ENCODE peak calls at places on chromosomes 2 and 18, in six cellular contexts. T is astrocyte, O is tibial nerve, F is fibroblast of lung, A is adrenal gland, Z is ascending aorta. D is an unnamed sample.

GRCh38 chr2:113858764-113859163 is 31.1 kb upstream of the ACTR3 start:
- DNase-seq in T (peak; percentile 90), O (no peak), F (peak; percentile 93), A (peak; percentile 60), Z (no peak), D (no peak)

GRCh38 chr2:112924348-112924747 is 13.4 kb downstream of the IL37 start:
- DNase-seq in T (no peak), O (no peak), F (no peak), A (no peak), Z (no peak), D (no peak)

GRCh38 chr2:55885129-55885943 is 38.2 kb downstream of the EFEMP1 start:
- DNase-seq in T (peak; percentile 100), O (no peak), F (peak; percentile 100), A (peak; percentile 46), Z (peak; percentile 73), D (peak; percentile 34)

GRCh38 chr18:75230210-75231052 is 19.8 kb downstream of the TSHZ1 start:
- DNase-seq in T (peak; percentile 77), O (no peak), F (peak; percentile 77), A (no peak), Z (no peak), D (no peak)

GRCh38 chr2:54556659-54557121 is 100.6 kb downstream of the SPTBN1 start:
- DNase-seq in T (peak; percentile 96), O (peak; percentile 38), F (peak; percentile 95), A (no peak), Z (no peak), D (no peak)

GRCh38 chr2:206457188-206457634 is 13.9 kb downstream of the ADAM23 start:
- DNase-seq in T (peak; percentile 36), O (no peak), F (peak; percentile 45), A (no peak), Z (no peak), D (no peak)

GRCh38 chr2:120481446-120482194 is 135.7 kb downstream of the INHBB start:
- DNase-seq in T (no peak), O (no peak), F (no peak), A (no peak), Z (no peak), D (no peak)

GRCh38 chr2:240232264-240232915 is 91.9 kb upstream of the OTOS start:
- DNase-seq in T (no peak), O (no peak), F (no peak), A (peak; percentile 1), Z (peak; percentile 59), D (no peak)

GRCh38 chr2:124959582-124959981 is 934.5 kb downstream of the CNTNAP5 start:
- DNase-seq in T (no peak), O (peak; percentile 26), F (no peak), A (no peak), Z (no peak), D (no peak)

GRCh38 chr2:170052151-170052550 is 125.8 kb upstream of the MYO3B start:
- DNase-seq in T (peak; percentile 22), O (no peak), F (peak; percentile 34), A (no peak), Z (no peak), D (no peak)

GRCh38 chr2:47688561-47688960 is 94.4 kb upstream of the MSH6 start:
- DNase-seq in T (peak; percentile 4), O (no peak), F (peak; percentile 18), A (no peak), Z (no peak), D (no peak)

GRCh38 chr2:48781366-48781765 is 25.8 kb upstream of the LHCGR start:
- DNase-seq in T (no peak), O (no peak), F (no peak), A (no peak), Z (no peak), D (no peak)

GRCh38 chr2:9808334-9809063 is 34.8 kb upstream of the TAF1B start:
- DNase-seq in T (no peak), O (no peak), F (no peak), A (no peak), Z (no peak), D (no peak)

GRCh38 chr2:2558476-2558875 is 227.4 kb upstream of the MYT1L start:
- DNase-seq in T (no peak), O (no peak), F (no peak), A (no peak), Z (no peak), D (no peak)

GRCh38 chr2:2562867-2563266 is 231.8 kb upstream of the MYT1L start:
- DNase-seq in T (no peak), O (no peak), F (no peak), A (no peak), Z (no peak), D (no peak)

GRCh38 chr2:2560374-2561015 is 229.4 kb upstream of the MYT1L start:
- DNase-seq in T (no peak), O (no peak), F (no peak), A (no peak), Z (no peak), D (no peak)

GRCh38 chr2:2561346-2562095 is 230.4 kb upstream of the MYT1L start:
- DNase-seq in T (no peak), O (no peak), F (no peak), A (no peak), Z (no peak), D (no peak)

DNA sequence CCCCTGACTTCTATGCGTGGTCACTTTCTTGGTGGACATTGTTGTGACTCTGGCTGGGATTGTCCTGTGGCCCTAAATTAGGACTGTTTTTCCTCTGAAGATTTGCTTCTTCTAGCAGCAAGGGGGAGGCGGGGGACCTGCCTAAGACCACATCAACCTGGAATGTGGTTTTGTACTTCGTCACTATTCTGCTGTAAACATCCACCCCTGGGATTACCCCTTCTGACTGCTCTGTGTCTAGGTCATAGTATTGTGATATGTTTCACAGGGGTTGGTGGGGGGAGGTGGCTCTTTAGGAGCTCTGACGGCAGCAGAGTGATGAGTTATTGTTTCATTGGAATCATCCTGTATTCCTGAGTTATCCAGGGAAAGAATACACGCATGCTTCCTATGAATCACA is 226.4 kb upstream of the MYT1L start:
- DNase-seq in T (no peak), O (no peak), F (no peak), A (no peak), Z (no peak), D (no peak)
- H3K4me3 ChIP-seq in T (no peak overlapping the region), O (no peak overlapping the region), F (no peak overlapping the region), A (no peak overlapping the region), Z (no peak overlapping the region), D (no peak overlapping the region)

GRCh38 chr2:42961948-42962347 is 169.6 kb upstream of the HAAO start:
- DNase-seq in T (no peak), O (no peak), F (no peak), A (no peak), Z (no peak), D (no peak)

GRCh38 chr2:42959993-42960834 is 167.8 kb upstream of the HAAO start:
- DNase-seq in T (no peak), O (no peak), F (no peak), A (no peak), Z (no peak), D (no peak)

GRCh38 chr2:42962521-42962953 is 170.2 kb upstream of the HAAO start:
- DNase-seq in T (no peak), O (no peak), F (no peak), A (no peak), Z (no peak), D (no peak)

GRCh38 chr2:42960835-42961165 is 168.4 kb upstream of the HAAO start:
- DNase-seq in T (no peak), O (no peak), F (no peak), A (no peak), Z (no peak), D (no peak)

DNA sequence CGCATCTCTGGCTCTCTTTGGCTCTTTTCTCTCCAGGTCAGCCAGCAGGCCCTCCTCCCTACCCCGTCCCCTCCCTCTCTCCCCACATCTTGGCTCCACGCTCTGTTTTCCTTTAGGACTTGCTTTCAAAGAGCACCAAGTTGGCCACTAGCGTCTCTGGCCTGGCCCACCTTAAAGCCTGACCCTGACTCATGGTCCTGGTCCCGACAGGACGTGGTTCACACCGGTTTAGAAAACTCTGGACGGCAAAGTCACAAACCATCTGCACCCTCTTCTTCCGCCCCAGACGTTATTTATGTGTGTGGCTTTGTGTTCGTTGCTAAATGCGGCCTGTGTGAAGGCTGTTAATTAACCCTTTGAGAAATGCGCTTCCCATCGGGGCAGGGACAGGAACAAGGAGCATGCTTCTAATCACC is 169.0 kb upstream of the HAAO start:
- DNase-seq in T (no peak), O (peak; percentile 69), F (peak; percentile 46), A (peak; percentile 35), Z (peak; percentile 87), D (peak; percentile 72)
- H3K4me1 ChIP-seq in T (peaks cover 33% of the 10 kb centered on the region), O (no peaks in the 10 kb centered on the region), F (peaks cover 33% of the 10 kb centered on the region), A (peaks cover 3% of the 10 kb centered on the region), Z (peaks cover 35% of the 10 kb centered on the region), D (peaks cover 78% of the 10 kb centered on the region)

DNA sequence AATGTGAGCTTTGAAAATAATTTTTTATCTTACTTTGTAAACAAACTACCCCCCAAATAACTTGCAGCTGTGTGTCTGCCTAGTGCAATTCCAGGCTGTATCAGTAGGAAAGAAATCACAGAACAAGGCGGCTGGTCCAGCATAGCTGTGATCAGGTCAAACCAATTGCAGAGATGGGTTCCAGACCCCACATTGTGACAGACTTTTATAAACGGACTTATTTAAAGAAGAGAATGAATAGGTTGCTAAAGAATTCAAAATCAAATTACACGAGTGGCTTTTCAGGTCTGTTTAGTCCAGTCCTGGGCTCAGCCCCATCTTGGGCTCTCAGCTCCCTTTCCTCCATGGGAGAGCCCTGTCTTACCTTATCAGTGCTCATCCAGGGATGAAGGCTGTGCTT is 11.1 kb downstream of the BMP10 start:
- DNase-seq in T (no peak), O (no peak), F (no peak), A (no peak), Z (no peak), D (no peak)
- H3K27me3 ChIP-seq in T (peaks cover 36% of the 10 kb centered on the region), O (no peaks in the 10 kb centered on the region), F (no peaks in the 10 kb centered on the region), A (no peaks in the 10 kb centered on the region), Z (no peaks in the 10 kb centered on the region), D (no peaks in the 10 kb centered on the region)

GRCh38 chr18:12305211-12305610 is 2.8 kb upstream of the TUBB6 start:
- DNase-seq in T (no peak), O (no peak), F (no peak), A (no peak), Z (no peak), D (no peak)

GRCh38 chr18:12304351-12305210 is 3.5 kb upstream of the TUBB6 start:
- DNase-seq in T (peak; percentile 49), O (no peak), F (peak; percentile 69), A (no peak), Z (peak; percentile 55), D (no peak)

GRCh38 chr18:12306752-12307151 is 1.3 kb upstream of the TUBB6 start:
- DNase-seq in T (no peak), O (no peak), F (no peak), A (no peak), Z (no peak), D (no peak)

GRCh38 chr18:12307251-12307736 is 747 bp upstream of the TUBB6 start:
- DNase-seq in T (peak; percentile 68), O (peak; percentile 61), F (peak; percentile 80), A (peak; percentile 21), Z (peak; percentile 84), D (peak; percentile 66)

DNA sequence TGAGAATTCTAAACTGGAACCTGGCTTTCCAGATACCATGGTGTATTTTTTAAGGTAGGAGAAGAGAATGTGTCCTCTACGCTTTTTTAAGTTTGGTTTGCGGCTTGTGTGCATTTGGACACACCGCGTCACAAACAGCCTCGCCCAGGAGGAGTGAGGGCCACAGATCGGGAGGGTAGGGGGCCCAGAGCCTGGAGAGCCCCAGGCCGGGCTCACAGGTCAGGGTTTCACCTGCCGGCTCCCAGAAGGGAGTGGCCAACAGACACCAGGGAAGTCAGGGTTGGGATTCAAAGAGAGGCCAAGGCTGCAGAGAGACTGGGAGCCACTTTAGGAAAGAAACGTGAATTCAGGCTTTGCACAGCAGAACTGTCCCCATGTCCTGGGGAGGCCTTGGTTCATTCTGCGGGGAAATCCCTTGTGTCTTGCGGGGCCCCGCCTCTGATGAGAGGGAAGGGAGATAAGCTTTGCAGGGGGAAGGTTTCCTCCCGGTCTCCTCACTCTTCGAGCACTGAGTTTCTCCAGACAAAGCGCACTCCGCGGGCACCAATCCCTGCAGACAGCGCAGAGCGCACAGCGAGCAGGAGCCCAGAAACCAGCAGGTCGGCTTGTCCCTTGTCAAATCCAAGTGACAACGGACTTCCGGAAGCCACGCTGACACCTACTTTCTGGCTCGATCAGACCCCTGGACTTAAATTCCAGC is 2.0 kb upstream of the TUBB6 start:
- DNase-seq in T (no peak), O (no peak), F (no peak), A (no peak), Z (no peak), D (no peak)
- H3K4me3 ChIP-seq in T (peak overlapping the region; percentile 82), O (no peak overlapping the region), F (peak overlapping the region; percentile 84), A (no peak overlapping the region), Z (no peak overlapping the region), D (no peak overlapping the region)